ENCODE peak calls at places on chromosomes 2 and 18, in six cellular contexts. One of them, this sample, is unnamed.

GRCh38 chr2:206198677-206199076 is 39.0 kb downstream of the EEF1B2 start:
- DNase-seq in neuronal stem cell: no peak
- DNase-seq in H4: no peak
- DNase-seq in HCEC 1CT: peak; percentile 51
- DNase-seq in Caco-2: no peak
- DNase-seq in fibroblast of pulmonary artery: peak; percentile 48
- DNase-seq in this sample: no peak

GRCh38 chr2:12619975-12620374 is 96.8 kb upstream of the TRIB2 start:
- DNase-seq in neuronal stem cell: no peak
- DNase-seq in HCEC 1CT: peak; percentile 64
- DNase-seq in fibroblast of pulmonary artery: peak; percentile 84
- DNase-seq in Caco-2: no peak
- DNase-seq in H4: peak; percentile 14
- DNase-seq in this sample: peak; percentile 75

GRCh38 chr2:142877265-142877756 is at the start of gene KYNU:
- DNase-seq in fibroblast of pulmonary artery: peak; percentile 26
- DNase-seq in HCEC 1CT: peak; percentile 49
- DNase-seq in neuronal stem cell: no peak
- DNase-seq in Caco-2: no peak
- DNase-seq in H4: peak; percentile 81
- DNase-seq in this sample: peak; percentile 28

GRCh38 chr2:194564422-194564821 is 1092.6 kb upstream of the SLC39A10 start:
- DNase-seq in neuronal stem cell: no peak
- DNase-seq in fibroblast of pulmonary artery: no peak
- DNase-seq in H4: no peak
- DNase-seq in Caco-2: no peak
- DNase-seq in HCEC 1CT: no peak
- DNase-seq in this sample: no peak

GRCh38 chr18:79200546-79201268 is 131.5 kb downstream of the ATP9B start:
- DNase-seq in Caco-2: no peak
- DNase-seq in H4: peak; percentile 81
- DNase-seq in HCEC 1CT: no peak
- DNase-seq in fibroblast of pulmonary artery: peak; percentile 22
- DNase-seq in neuronal stem cell: peak; percentile 30
- DNase-seq in this sample: peak; percentile 25

GRCh38 chr2:10441966-10442365 is 6.2 kb downstream of the ODC1 start:
- DNase-seq in HCEC 1CT: no peak
- DNase-seq in fibroblast of pulmonary artery: peak; percentile 29
- DNase-seq in Caco-2: no peak
- DNase-seq in neuronal stem cell: no peak
- DNase-seq in H4: no peak
- DNase-seq in this sample: no peak

GRCh38 chr2:138485019-138485418 is 16.6 kb upstream of the SPOPL start:
- DNase-seq in Caco-2: no peak
- DNase-seq in H4: no peak
- DNase-seq in fibroblast of pulmonary artery: no peak
- DNase-seq in neuronal stem cell: no peak
- DNase-seq in HCEC 1CT: no peak
- DNase-seq in this sample: no peak

GRCh38 chr2:23453936-23454460 is 69.0 kb downstream of the KLHL29 start:
- DNase-seq in Caco-2: no peak
- DNase-seq in neuronal stem cell: peak; percentile 59
- DNase-seq in fibroblast of pulmonary artery: no peak
- DNase-seq in H4: no peak
- DNase-seq in HCEC 1CT: peak; percentile 6
- DNase-seq in this sample: peak; percentile 67

GRCh38 chr2:12589802-12590320 is 126.9 kb upstream of the TRIB2 start:
- DNase-seq in neuronal stem cell: no peak
- DNase-seq in Caco-2: no peak
- DNase-seq in H4: no peak
- DNase-seq in HCEC 1CT: no peak
- DNase-seq in fibroblast of pulmonary artery: no peak
- DNase-seq in this sample: no peak